ENCODE peak calls at places on chromosome 21, in eight cellular contexts. X, Q, R, T, K, I, E and C are unnamed samples.

GRCh38 chr21:37742532-37742931 is 173.7 kb downstream of the KCNJ6 start:
- DNase-seq in T (peak), I (no peak), Q (no peak), K (peak), X (no peak), R (peak), E (no peak), C (no peak)

GRCh38 chr21:44397431-44398031 is 44.1 kb downstream of the TRPM2 start:
- DNase-seq in X (no peak), I (no peak), Q (no peak), E (no peak), R (no peak), K (no peak), T (no peak), C (no peak)

GRCh38 chr21:30227633-30228404 is 11.9 kb upstream of the CLDN8 start:
- DNase-seq in Q (no peak), R (peak), T (peak), X (no peak), K (peak), I (no peak), E (no peak), C (no peak)

GRCh38 chr21:44480200-44481065 is 25.1 kb downstream of the LRRC3 start:
- DNase-seq in T (no peak), K (no peak), E (no peak), X (no peak), Q (no peak), R (no peak), I (no peak), C (no peak)

GRCh38 chr21:37564924-37565529 is 198.5 kb downstream of the DYRK1A start:
- DNase-seq in Q (peak), T (peak), K (peak), E (no peak), R (peak), I (peak), X (no peak), C (no peak)

GRCh38 chr21:22710725-22711124 is 1712.5 kb downstream of the NCAM2 start:
- DNase-seq in K (no peak), T (no peak), X (no peak), R (no peak), I (no peak), Q (no peak), E (no peak), C (no peak)

GRCh38 chr21:26845066-26845749 is at the start of gene ADAMTS1:
- DNase-seq in X (peak), I (peak), E (peak), Q (no peak), T (peak), R (peak), K (peak), C (peak)

GRCh38 chr21:23853796-23854379 is 1753.4 kb downstream of the MRPL39 start:
- DNase-seq in T (peak), X (peak), K (peak), R (peak), Q (peak), E (peak), I (no peak), C (peak)

GRCh38 chr21:26966978-26967913 is at the start of gene ADAMTS5:
- DNase-seq in E (peak), X (peak), I (peak), Q (no peak), R (peak), K (peak), T (peak), C (no peak)

GRCh38 chr21:16583567-16583966 is 853.8 kb downstream of the USP25 start:
- DNase-seq in T (no peak), I (no peak), Q (no peak), K (no peak), X (no peak), R (no peak), E (no peak), C (no peak)

GRCh38 chr21:28253378-28253777 is 739.3 kb downstream of the LTN1 start:
- DNase-seq in R (peak), X (no peak), E (no peak), I (no peak), Q (no peak), K (peak), T (peak), C (no peak)

GRCh38 chr21:29181799-29182470 is 51.5 kb downstream of the MAP3K7CL start:
- DNase-seq in T (peak), K (peak), X (no peak), E (peak), Q (no peak), I (no peak), R (peak), C (peak)

GRCh38 chr21:36156815-36157670 is at the start of gene DOP1B:
- DNase-seq in Q (peak), T (no peak), E (peak), I (no peak), R (no peak), X (peak), K (peak), C (peak)

DNA sequence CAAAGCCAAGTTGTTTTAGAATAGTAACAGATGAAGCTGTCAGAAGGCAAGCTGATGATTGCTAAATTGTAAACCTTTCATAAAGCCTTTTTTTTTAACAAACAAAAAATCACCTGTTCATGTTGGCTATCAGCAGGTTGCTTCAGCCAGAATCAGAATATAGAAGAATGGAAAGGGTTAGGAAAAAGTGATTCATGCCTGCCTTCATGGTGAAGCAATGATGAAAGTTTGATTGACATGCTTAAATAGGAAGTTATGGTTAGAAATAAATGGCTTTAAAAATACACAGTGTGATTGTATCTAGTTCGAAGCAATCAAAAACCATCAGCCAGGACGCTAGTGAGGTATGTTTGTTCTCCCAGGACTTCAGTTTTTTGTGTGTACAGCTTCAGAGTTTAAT is 37.9 kb downstream of the GABPA start:
- DNase-seq in R (peak), E (no peak), K (no peak), Q (no peak), T (no peak), X (no peak), I (no peak), C (no peak)
- H3K4me2 ChIP-seq in R (no peak), E (no peak), K (no peak), Q (no peak), T (no peak), X (no peak), I (no peak), C (peak)

GRCh38 chr21:43332872-43333300 is 94.0 kb downstream of the SIK1 start:
- DNase-seq in I (peak), K (no peak), R (no peak), E (no peak), Q (no peak), X (no peak), T (peak), C (no peak)

GRCh38 chr21:43333301-43334062 is 93.4 kb downstream of the SIK1 start:
- DNase-seq in E (peak), I (peak), X (peak), R (peak), T (peak), Q (no peak), K (peak), C (no peak)

GRCh38 chr21:43331111-43331961 is 95.6 kb downstream of the SIK1 start:
- DNase-seq in T (no peak), K (no peak), E (no peak), R (no peak), I (no peak), X (no peak), Q (no peak), C (no peak)

GRCh38 chr21:43332461-43332860 is 94.5 kb downstream of the SIK1 start:
- DNase-seq in Q (no peak), R (no peak), T (no peak), K (no peak), I (no peak), X (no peak), E (no peak), C (no peak)

DNA sequence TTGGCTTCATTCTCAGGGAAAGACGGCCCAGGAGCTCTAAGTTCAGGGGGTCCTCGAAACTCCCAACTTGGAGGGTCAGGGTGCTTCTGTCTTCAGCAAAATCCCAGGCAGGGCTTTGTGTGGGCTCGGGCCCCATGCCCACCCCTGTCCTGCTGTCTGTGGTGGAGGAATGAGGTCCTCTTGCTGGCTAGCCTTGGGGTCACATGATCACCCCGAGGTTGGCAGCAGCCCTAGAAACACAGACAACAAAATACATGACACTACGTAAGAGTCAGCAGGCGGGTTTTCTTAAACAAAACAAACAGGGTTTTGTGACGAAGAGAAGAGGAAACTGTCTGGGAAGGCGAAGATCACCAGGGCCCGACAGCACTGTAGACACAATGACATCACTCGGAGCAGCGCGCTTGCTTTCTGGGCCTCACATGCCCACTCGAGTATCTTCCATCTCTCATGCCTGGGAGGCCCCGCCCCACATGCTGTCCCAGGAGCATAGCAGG is 94.9 kb downstream of the SIK1 start:
- DNase-seq in K (peak), T (peak), R (peak), Q (no peak), E (no peak), X (no peak), I (no peak), C (no peak)
- H3K4me2 ChIP-seq in K (no peak), T (peak), R (no peak), Q (no peak), E (no peak), X (no peak), I (no peak), C (no peak)

GRCh38 chr21:41365377-41366107 is 3.7 kb downstream of the MX2 start:
- DNase-seq in Q (no peak), X (no peak), K (no peak), T (no peak), R (no peak), E (no peak), I (no peak), C (no peak)

GRCh38 chr21:41361786-41362604 is at the start of gene MX2:
- DNase-seq in T (peak), X (no peak), E (no peak), Q (no peak), R (peak), K (peak), I (no peak), C (peak)

GRCh38 chr21:41362605-41363369 is 960 bp downstream of the MX2 start:
- DNase-seq in R (no peak), K (no peak), I (no peak), E (no peak), T (no peak), X (no peak), Q (no peak), C (no peak)

GRCh38 chr21:41364308-41364707 is 2.5 kb downstream of the MX2 start:
- DNase-seq in K (no peak), Q (no peak), T (no peak), E (no peak), R (no peak), X (no peak), I (no peak), C (no peak)

GRCh38 chr21:41363370-41364270 is 1.8 kb downstream of the MX2 start:
- DNase-seq in E (no peak), X (no peak), T (no peak), K (no peak), R (no peak), I (no peak), Q (no peak), C (no peak)
- H3K4me2 ChIP-seq in E (no peak), X (no peak), T (no peak), K (no peak), R (no peak), I (no peak), Q (no peak), C (no peak)

GRCh38 chr21:41760411-41760810 is 6.4 kb downstream of the RIPK4 start:
- DNase-seq in Q (no peak), E (no peak), K (no peak), I (no peak), R (no peak), X (no peak), T (no peak), C (no peak)
- H3K4me2 ChIP-seq in Q (no peak), E (no peak), K (no peak), I (peak), R (no peak), X (no peak), T (no peak), C (no peak)

GRCh38 chr21:31728952-31729351 is 3.0 kb downstream of the SCAF4 start:
- DNase-seq in E (no peak), K (no peak), R (no peak), X (no peak), T (peak), I (no peak), Q (no peak), C (no peak)
- H3K4me2 ChIP-seq in E (peak), K (peak), R (peak), X (no peak), T (peak), I (peak), Q (peak), C (peak)

DNA sequence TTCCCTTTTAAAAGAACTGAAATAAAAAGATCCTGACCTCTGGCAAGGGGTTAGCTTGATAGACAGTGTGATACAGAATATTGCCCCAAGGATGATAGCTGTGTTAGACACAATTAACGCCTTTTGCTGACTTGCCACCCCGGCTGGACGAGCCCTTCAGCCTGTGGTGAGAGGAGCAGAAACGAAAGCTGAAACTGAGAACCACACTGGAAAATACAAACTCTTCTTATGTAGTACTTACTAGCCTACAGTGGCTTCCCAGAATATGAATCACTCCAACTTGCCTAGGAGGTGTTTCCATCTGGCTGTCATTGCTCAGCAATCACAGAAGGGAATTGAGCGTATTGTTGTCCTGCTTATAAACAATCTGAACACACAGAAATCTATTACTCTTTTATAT is 22.9 kb downstream of the SAMSN1 start:
- DNase-seq in E (no peak), K (no peak), Q (no peak), I (no peak), R (no peak), T (no peak), X (no peak), C (peak)
- H3K4me2 ChIP-seq in E (no peak), K (no peak), Q (peak), I (no peak), R (peak), T (no peak), X (no peak), C (peak)

GRCh38 chr21:15534450-15534886 is 195.3 kb upstream of the USP25 start:
- DNase-seq in X (no peak), R (no peak), E (no peak), T (no peak), Q (no peak), K (no peak), I (no peak), C (no peak)
- H3K4me2 ChIP-seq in X (no peak), R (no peak), E (no peak), T (no peak), Q (no peak), K (no peak), I (no peak), C (no peak)

DNA sequence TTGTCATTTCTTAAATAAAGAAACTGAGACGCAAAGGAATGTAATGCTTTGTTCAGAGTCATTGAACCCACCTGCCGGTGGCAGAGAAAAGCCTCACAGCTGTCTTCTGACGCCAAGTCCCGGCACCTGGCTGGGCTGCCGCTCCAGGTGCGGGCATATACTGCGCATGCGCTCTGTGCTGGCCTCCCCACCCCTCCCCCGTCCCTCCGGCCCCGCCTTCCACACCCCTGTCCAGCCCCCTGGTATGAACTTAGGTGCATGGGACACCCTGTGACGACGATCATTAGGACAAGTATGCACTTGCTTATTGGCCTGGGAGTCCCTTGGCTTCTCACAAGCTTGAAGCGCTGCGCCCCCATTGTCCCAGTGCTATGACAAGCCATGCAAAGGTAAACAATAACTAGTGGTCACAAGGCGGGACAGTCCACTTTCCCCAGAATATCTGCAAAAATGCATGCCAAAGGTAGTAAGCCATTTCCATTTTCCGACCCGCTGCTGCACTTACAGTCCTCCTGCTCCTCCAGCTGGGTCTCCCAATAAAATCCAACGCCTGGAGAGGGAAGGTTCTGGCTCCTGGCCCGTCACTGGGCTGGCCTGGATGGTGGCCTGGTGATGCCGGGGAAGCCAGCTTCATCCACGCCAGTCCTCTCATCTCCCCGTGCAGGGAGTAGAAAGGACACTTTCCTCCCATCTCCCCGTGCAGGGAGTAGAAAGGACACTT is 100.4 kb downstream of the PSMG1 start:
- DNase-seq in T (no peak), Q (peak), K (no peak), R (no peak), E (peak), I (peak), X (no peak), C (peak)
- H3K4me2 ChIP-seq in T (no peak), Q (no peak), K (no peak), R (peak), E (no peak), I (peak), X (no peak), C (no peak)

DNA sequence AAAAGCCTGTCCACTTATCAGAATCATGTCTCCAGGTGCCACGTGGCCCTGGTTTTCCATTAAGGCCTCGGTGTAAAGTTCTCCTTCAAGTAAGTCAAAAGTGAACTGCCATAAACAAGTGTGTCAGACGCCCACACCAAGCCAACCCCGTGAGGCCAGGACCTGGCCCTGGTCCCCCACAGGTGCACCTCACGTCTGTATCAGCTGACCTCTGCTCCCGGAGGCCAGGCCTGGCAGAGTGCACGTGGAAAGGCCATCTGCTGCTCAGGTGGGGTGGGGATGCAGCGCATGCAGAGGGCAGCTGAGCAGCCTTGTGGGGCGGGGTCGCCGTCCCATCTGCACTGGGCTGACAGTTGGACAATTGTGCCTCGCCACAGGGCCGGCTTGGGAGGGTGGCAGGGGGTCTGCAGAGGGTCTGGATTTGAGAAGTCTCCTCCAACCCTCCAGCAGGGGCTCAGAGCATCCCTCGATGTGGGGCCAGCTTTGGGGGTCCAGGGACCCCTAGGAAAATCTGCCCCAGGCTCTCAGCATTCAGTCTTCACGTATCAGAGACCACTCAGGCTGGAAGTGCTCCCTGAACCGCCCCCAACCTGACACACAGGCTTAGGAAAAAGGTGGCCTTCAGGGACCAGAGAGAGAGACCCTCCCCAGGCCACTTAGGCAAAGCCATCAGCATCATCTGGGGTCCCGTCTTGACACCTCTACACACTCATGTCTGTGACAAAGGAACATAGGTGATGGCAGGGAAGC is 3.0 kb downstream of the SLC19A1 start:
- DNase-seq in T (no peak), Q (no peak), E (no peak), I (no peak), X (no peak), K (no peak), R (no peak), C (no peak)
- H3K4me2 ChIP-seq in T (no peak), Q (no peak), E (no peak), I (no peak), X (no peak), K (no peak), R (no peak), C (no peak)